ENCODE peak calls at places on chromosomes 2 and 18, in nine cellular contexts. J is right cardiac atrium, W is adrenal gland, L is body of pancreas, P is spleen, T is heart left ventricle, I is kidney, K is upper lobe of right lung, H is K562. X is an unnamed sample. For H3K9me3, the result is how much of the 10 kb centered on the place peaks cover.

GRCh38 chr18:50008306-50008705 is 186.6 kb downstream of the MYO5B start:
- DNase-seq in K (no peak), H (no peak), I (no peak), J (no peak), L (no peak), W (no peak), T (no peak), P (no peak), X (no peak)

GRCh38 chr18:73991570-73991969 is 156.1 kb downstream of the FBXO15 start:
- DNase-seq in P (no peak), T (no peak), J (no peak), H (no peak), L (no peak), W (no peak), I (no peak), K (no peak), X (no peak)

GRCh38 chr2:168037772-168038171 is 209.6 kb downstream of the STK39 start:
- DNase-seq in P (no peak), J (no peak), T (no peak), L (no peak), I (no peak), W (no peak), H (no peak), K (no peak), X (no peak)

GRCh38 chr2:858646-859045 is 92.0 kb upstream of the SNTG2 start:
- DNase-seq in K (no peak), I (no peak), H (no peak), L (no peak), J (no peak), W (no peak), T (no peak), P (no peak), X (no peak)

GRCh38 chr2:201654611-201655384 is 11.5 kb upstream of the TMEM237 start:
- DNase-seq in J (no peak), W (no peak), K (no peak), L (no peak), P (no peak), T (no peak), I (no peak), H (no peak), X (peak)

GRCh38 chr2:12717191-12717987 is 653 bp downstream of the TRIB2 start:
- DNase-seq in W (peak), J (peak), L (peak), P (peak), K (peak), T (peak), H (peak), I (peak), X (peak)

GRCh38 chr2:121650554-121650930 is 1.3 kb upstream of the CLASP1 start:
- DNase-seq in L (peak), J (no peak), H (peak), T (no peak), K (no peak), P (no peak), I (no peak), W (no peak), X (peak)

GRCh38 chr2:60553496-60553991 is at the start of gene BCL11A:
- DNase-seq in W (peak), K (peak), P (peak), I (peak), J (peak), T (peak), H (no peak), L (peak), X (peak)

GRCh38 chr18:2948038-2948437 is 64.9 kb downstream of the LPIN2 start:
- DNase-seq in J (no peak), P (no peak), T (no peak), I (no peak), K (no peak), W (no peak), H (peak), L (peak), X (peak)

GRCh38 chr2:208025814-208026184 is 472 bp upstream of the PLEKHM3 start:
- DNase-seq in W (no peak), T (no peak), L (no peak), J (no peak), K (peak), H (no peak), P (peak), I (no peak), X (no peak)

GRCh38 chr2:101782427-101782792 is 84.9 kb downstream of the MAP4K4 start:
- DNase-seq in J (no peak), H (no peak), I (no peak), T (no peak), P (no peak), L (no peak), K (no peak), W (no peak), X (no peak)

GRCh38 chr2:63741884-63742583 is 99.7 kb upstream of the UGP2 start:
- DNase-seq in T (no peak), I (no peak), L (no peak), H (no peak), W (no peak), P (no peak), J (no peak), K (no peak), X (peak)

GRCh38 chr2:128440087-128440665 is 121.5 kb upstream of the HS6ST1 start:
- DNase-seq in W (peak), H (no peak), L (no peak), P (no peak), K (peak), T (no peak), I (peak), J (no peak), X (no peak)

DNA sequence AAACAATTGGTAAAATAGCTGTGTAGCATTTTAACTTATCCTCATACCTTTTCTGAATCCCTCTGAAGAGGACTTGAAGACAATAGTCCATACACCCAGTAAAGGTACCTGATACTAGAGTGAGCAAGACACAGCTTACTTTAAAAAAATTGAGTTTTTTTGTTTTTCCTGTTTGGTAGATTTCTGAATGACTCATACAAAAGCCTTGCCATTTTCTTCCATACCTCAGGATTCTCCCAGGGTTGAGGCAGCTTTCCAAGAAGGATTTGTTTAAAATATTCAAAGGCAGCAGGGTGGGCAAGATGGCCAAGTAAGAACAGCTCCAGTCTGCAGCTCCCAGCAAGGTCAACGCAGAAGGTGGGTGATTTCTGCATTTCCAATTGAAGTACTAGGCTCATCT is 551.0 kb upstream of the LRATD1 start:
- DNase-seq in I (no peak), H (no peak), P (no peak), K (no peak), W (no peak), J (no peak), T (no peak), L (no peak), X (no peak)
- H3K9me3 ChIP-seq in I (under half), H (under half), P (under half), K (under half), W (under half), J (under half), T (under half), L (under half), X (under half)

DNA sequence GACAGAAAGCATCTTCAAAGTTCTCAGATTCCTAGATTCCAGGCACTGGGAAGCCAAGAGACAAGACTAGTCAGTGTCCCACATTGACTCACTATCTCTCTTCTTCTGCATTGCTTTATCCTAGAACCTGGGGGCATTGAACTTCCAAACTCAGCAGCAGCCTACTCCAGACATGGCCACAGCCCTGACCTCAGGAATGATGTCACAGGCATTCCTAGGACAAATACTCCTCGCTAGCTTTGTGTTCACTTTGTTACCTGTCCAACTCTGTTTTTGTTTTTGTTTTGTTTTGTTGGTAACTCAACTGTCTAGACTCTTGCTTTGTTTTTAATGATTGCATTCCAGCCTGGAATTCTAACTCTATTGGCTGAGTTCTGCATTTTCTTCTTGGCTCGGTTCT is 449.3 kb upstream of the SPHKAP start:
- DNase-seq in J (no peak), P (no peak), K (no peak), L (no peak), T (no peak), W (no peak), I (no peak), H (no peak), X (peak)
- H3K9me3 ChIP-seq in J (under half), P (under half), K (under half), L (under half), T (under half), W (under half), I (under half), H (under half), X (under half)

GRCh38 chr18:71799016-71799673 is 745.0 kb downstream of the CBLN2 start:
- DNase-seq in L (no peak), T (no peak), W (no peak), P (no peak), K (no peak), J (no peak), I (no peak), H (no peak), X (no peak)

DNA sequence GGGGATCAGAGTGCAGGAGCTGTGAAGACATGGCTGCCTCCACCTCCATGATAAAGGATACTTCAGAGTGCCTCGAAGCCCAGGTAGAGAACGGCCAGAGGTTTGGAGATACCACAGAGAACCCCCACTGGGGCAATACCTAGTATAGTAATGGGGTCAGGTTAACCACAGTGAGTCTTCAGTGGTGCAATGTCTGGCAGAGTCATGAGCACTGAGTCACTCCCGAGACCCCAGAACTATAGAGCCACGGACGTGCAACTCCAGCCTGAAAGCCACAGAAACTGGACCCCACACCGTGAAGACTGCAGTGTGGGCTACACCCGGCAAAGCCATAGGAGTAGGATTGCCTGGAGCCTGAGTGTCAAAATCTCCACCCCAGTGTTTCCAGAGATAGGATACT is 746.6 kb downstream of the CBLN2 start:
- DNase-seq in P (no peak), J (no peak), K (no peak), I (no peak), W (no peak), H (no peak), T (no peak), L (no peak), X (no peak)
- H3K9me3 ChIP-seq in P (under half), J (under half), K (under half), I (under half), W (under half), H (under half), T (under half), L (under half), X (under half)

DNA sequence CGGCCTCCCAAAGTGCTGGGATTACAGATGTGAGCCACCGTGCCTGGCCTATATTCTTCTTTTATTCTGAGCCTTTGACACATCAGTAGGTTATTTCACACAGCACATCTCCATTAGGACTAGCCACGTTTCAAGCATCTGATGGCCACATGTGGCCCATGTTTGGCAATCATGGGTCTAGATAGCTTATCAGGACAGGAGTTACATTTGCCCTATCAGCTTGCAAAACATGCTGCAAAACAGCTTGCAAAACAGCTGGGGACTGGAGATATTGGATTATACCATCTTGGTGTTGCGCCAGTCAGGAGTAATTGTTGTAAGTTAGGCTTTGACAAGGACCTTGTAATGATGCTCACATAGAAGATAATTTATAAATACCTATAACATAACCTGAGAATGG is 94.9 kb downstream of the GBX2 start:
- DNase-seq in P (no peak), J (no peak), W (no peak), K (no peak), H (peak), I (no peak), L (no peak), T (no peak), X (peak)
- H3K9me3 ChIP-seq in P (under half), J (under half), W (under half), K (under half), H (under half), I (under half), L (under half), T (under half), X (under half)